ENCODE peak calls at places on chromosomes 4 and X, in four cellular contexts. H is keratinocyte; M is brain microvascular endothelial cell; O is activated CD8-positive, alpha-beta memory T cell treated with anti-CD3 and anti-CD28 coated beads for 48 hours. S is an unnamed sample.

GRCh38 chr4:102174800-102175199 is 170.5 kb downstream of the SLC39A8 start:
- DNase-seq in O (no peak), H (no peak), M (peak; percentile 44), S (no peak)

GRCh38 chrX:14902536-14902935 is 29.3 kb downstream of the MOSPD2 start:
- DNase-seq in O (no peak), H (no peak), M (no peak), S (no peak)

GRCh38 chr4:62408467-62408866 is 1208.3 kb downstream of the ADGRL3 start:
- DNase-seq in O (no peak), M (no peak), H (no peak), S (no peak)

GRCh38 chr4:15898902-15899301 is 39.6 kb downstream of the FGFBP1 start:
- DNase-seq in H (no peak), M (no peak), O (no peak), S (no peak)

GRCh38 chr4:26317766-26318165 is 3.0 kb upstream of the RBPJ start:
- DNase-seq in M (no peak), O (no peak), H (no peak), S (no peak)

GRCh38 chr4:183348706-183349659 is 26.8 kb upstream of the CLDN24 start:
- DNase-seq in O (peak; percentile 15), H (no peak), M (peak; percentile 85), S (no peak)

GRCh38 chrX:49029876-49030275 is 13.3 kb downstream of the TFE3 start:
- DNase-seq in O (no peak), H (peak; percentile 65), M (no peak), S (no peak)

GRCh38 chrX:38798956-38799355 is 2.3 kb upstream of the MID1IP1 start:
- DNase-seq in O (no peak), M (peak; percentile 66), H (no peak), S (no peak)

GRCh38 chr4:127012549-127012948 is 620.2 kb upstream of the INTU start:
- DNase-seq in M (no peak), O (no peak), H (no peak), S (no peak)

GRCh38 chr4:132395576-132395975 is 753.5 kb upstream of the PCDH10 start:
- DNase-seq in M (no peak), O (no peak), H (no peak), S (no peak)

GRCh38 chr4:16270654-16271328 is 44.5 kb upstream of the TAPT1 start:
- DNase-seq in O (no peak), H (no peak), M (no peak), S (no peak)

GRCh38 chrX:11138498-11139390 is 27.6 kb downstream of the HCCS start:
- DNase-seq in M (no peak), O (no peak), H (no peak), S (no peak)

GRCh38 chr4:54657556-54658313 is at the start of gene KIT:
- DNase-seq in M (peak; percentile 48), O (no peak), H (no peak), S (peak; percentile 93)

GRCh38 chr4:99483636-99484035 is 27.2 kb upstream of the C4orf17 start:
- DNase-seq in O (no peak), M (no peak), H (no peak), S (no peak)

GRCh38 chrX:40418413-40419195 is 162.2 kb upstream of the ATP6AP2 start:
- DNase-seq in H (no peak), M (no peak), O (no peak), S (no peak)

GRCh38 chrX:41621236-41621651 is 67.5 kb upstream of the GPR34 start:
- DNase-seq in O (no peak), M (peak; percentile 69), H (no peak), S (no peak)

GRCh38 chr4:48909697-48910096 is 3.1 kb upstream of the OCIAD2 start:
- DNase-seq in H (peak; percentile 89), O (peak; percentile 40), M (peak; percentile 99), S (no peak)

GRCh38 chr4:119543794-119544193 is 84.8 kb downstream of the PDE5A start:
- DNase-seq in H (no peak), M (no peak), O (no peak), S (no peak)

GRCh38 chrX:85590638-85591037 is 211.2 kb upstream of the POF1B start:
- DNase-seq in O (no peak), H (peak; percentile 15), M (no peak), S (peak; percentile 7)

GRCh38 chrX:134459683-134460004 is 321 bp upstream of the HPRT1 start:
- DNase-seq in H (no peak), M (peak; percentile 20), O (no peak), S (no peak)

GRCh38 chr4:89365375-89366170 is 58.0 kb upstream of the GPRIN3 start:
- DNase-seq in O (no peak), H (no peak), M (no peak), S (no peak)

S was measured in H1.